ENCODE peak calls at places on chromosomes 12 and 14, in six cellular contexts. One of them, this sample, is unnamed.

GRCh38 chr14:36805116-36805515 is 143.5 kb downstream of the PAX9 start:
- DNase-seq in epithelial cell of proximal tubule: no peak
- DNase-seq in stimulated activated CD8-positive, alpha-beta memory T cell treated with anti-CD3 and anti-CD28 coated beads, Interleukin-7, amount 100 ng/mL, for 1 hour: no peak
- DNase-seq in H1: peak
- DNase-seq in G401: no peak
- DNase-seq in EL: no peak
- DNase-seq in this sample: no peak

GRCh38 chr14:106883218-106883692 is 1356.9 kb downstream of the TMEM121 start:
- DNase-seq in stimulated activated CD8-positive, alpha-beta memory T cell treated with anti-CD3 and anti-CD28 coated beads, Interleukin-7, amount 100 ng/mL, for 1 hour: no peak
- DNase-seq in G401: no peak
- DNase-seq in H1: peak
- DNase-seq in EL: peak
- DNase-seq in epithelial cell of proximal tubule: no peak
- DNase-seq in this sample: no peak

GRCh38 chr14:36513451-36514277 is 6.4 kb downstream of the NKX2-1 start:
- DNase-seq in EL: no peak
- DNase-seq in epithelial cell of proximal tubule: no peak
- DNase-seq in G401: no peak
- DNase-seq in stimulated activated CD8-positive, alpha-beta memory T cell treated with anti-CD3 and anti-CD28 coated beads, Interleukin-7, amount 100 ng/mL, for 1 hour: no peak
- DNase-seq in H1: peak
- DNase-seq in this sample: no peak

GRCh38 chr12:131734336-131735152 is 23.7 kb downstream of the SFSWAP start:
- DNase-seq in H1: no peak
- DNase-seq in stimulated activated CD8-positive, alpha-beta memory T cell treated with anti-CD3 and anti-CD28 coated beads, Interleukin-7, amount 100 ng/mL, for 1 hour: no peak
- DNase-seq in G401: no peak
- DNase-seq in epithelial cell of proximal tubule: no peak
- DNase-seq in EL: no peak
- DNase-seq in this sample: no peak

GRCh38 chr14:44988694-44989093 is 26.7 kb downstream of the TOGARAM1 start:
- DNase-seq in EL: no peak
- DNase-seq in epithelial cell of proximal tubule: no peak
- DNase-seq in G401: peak
- DNase-seq in stimulated activated CD8-positive, alpha-beta memory T cell treated with anti-CD3 and anti-CD28 coated beads, Interleukin-7, amount 100 ng/mL, for 1 hour: no peak
- DNase-seq in H1: no peak
- DNase-seq in this sample: no peak

GRCh38 chr12:125024949-125025563 is 31.6 kb downstream of the BRI3BP start:
- DNase-seq in stimulated activated CD8-positive, alpha-beta memory T cell treated with anti-CD3 and anti-CD28 coated beads, Interleukin-7, amount 100 ng/mL, for 1 hour: no peak
- DNase-seq in EL: no peak
- DNase-seq in H1: no peak
- DNase-seq in epithelial cell of proximal tubule: no peak
- DNase-seq in G401: no peak
- DNase-seq in this sample: no peak

GRCh38 chr14:35231207-35231755 is 60.9 kb upstream of the PSMA6 start:
- DNase-seq in epithelial cell of proximal tubule: no peak
- DNase-seq in EL: no peak
- DNase-seq in stimulated activated CD8-positive, alpha-beta memory T cell treated with anti-CD3 and anti-CD28 coated beads, Interleukin-7, amount 100 ng/mL, for 1 hour: no peak
- DNase-seq in G401: peak
- DNase-seq in H1: no peak
- DNase-seq in this sample: no peak

GRCh38 chr14:93092606-93093556 is 22.8 kb downstream of the ITPK1 start:
- DNase-seq in stimulated activated CD8-positive, alpha-beta memory T cell treated with anti-CD3 and anti-CD28 coated beads, Interleukin-7, amount 100 ng/mL, for 1 hour: no peak
- DNase-seq in G401: no peak
- DNase-seq in epithelial cell of proximal tubule: no peak
- DNase-seq in H1: no peak
- DNase-seq in EL: no peak
- DNase-seq in this sample: no peak

GRCh38 chr14:53278602-53279506 is 125.7 kb upstream of the DDHD1 start:
- DNase-seq in G401: no peak
- DNase-seq in EL: peak
- DNase-seq in H1: no peak
- DNase-seq in epithelial cell of proximal tubule: no peak
- DNase-seq in stimulated activated CD8-positive, alpha-beta memory T cell treated with anti-CD3 and anti-CD28 coated beads, Interleukin-7, amount 100 ng/mL, for 1 hour: no peak
- DNase-seq in this sample: no peak

GRCh38 chr14:106455026-106455425 is 928.6 kb downstream of the TMEM121 start:
- DNase-seq in G401: no peak
- DNase-seq in H1: no peak
- DNase-seq in stimulated activated CD8-positive, alpha-beta memory T cell treated with anti-CD3 and anti-CD28 coated beads, Interleukin-7, amount 100 ng/mL, for 1 hour: no peak
- DNase-seq in EL: no peak
- DNase-seq in epithelial cell of proximal tubule: no peak
- DNase-seq in this sample: no peak

This sample was measured in transverse colon.